ENCODE peak calls at places on chromosomes 13 and 19, in nine cellular contexts. Z is left ventricle myocardium inferior; C is ovary; T is SK-N-SH; O is CD4-positive, alpha-beta memory T cell; N is testis; V is caudate nucleus; P is ascending aorta; A is CD4-positive, CD25-positive, alpha-beta regulatory T cell. M is an unnamed sample.

GRCh38 chr19:47267350-47267759 is 7.3 kb upstream of the INAFM1 start:
- DNase-seq in Z (no peak), C (no peak), T (no peak), O (no peak), N (no peak), V (peak), P (no peak), A (no peak), M (no peak)

GRCh38 chr19:15249912-15250634 is 17.8 kb upstream of the EPHX3 start:
- DNase-seq in Z (peak), C (peak), T (no peak), O (no peak), N (peak), V (no peak), P (no peak), A (no peak), M (no peak)

GRCh38 chr19:8695911-8696310 is 2.7 kb downstream of the ACTL9 start:
- DNase-seq in Z (no peak), C (no peak), T (no peak), O (no peak), N (no peak), V (no peak), P (no peak), A (no peak), M (no peak)

GRCh38 chr13:113805431-113806103 is 46.5 kb downstream of the TMEM255B start:
- DNase-seq in Z (peak), C (no peak), T (no peak), O (no peak), N (no peak), V (no peak), P (no peak), A (no peak), M (no peak)

GRCh38 chr13:106104281-106104901 is 431.1 kb downstream of the EFNB2 start:
- DNase-seq in Z (no peak), C (no peak), T (no peak), O (no peak), N (no peak), V (no peak), P (no peak), A (no peak), M (no peak)

GRCh38 chr19:35717665-35718344 is at the start of gene KMT2B:
- DNase-seq in Z (no peak), C (peak), T (peak), O (no peak), N (no peak), V (no peak), P (no peak), A (no peak), M (no peak)

GRCh38 chr19:48859711-48860572 is 8.5 kb downstream of the PLEKHA4 start:
- DNase-seq in Z (peak), C (no peak), T (peak), O (no peak), N (peak), V (no peak), P (no peak), A (no peak), M (no peak)

GRCh38 chr13:109785892-109786450 is 412 bp downstream of the IRS2 start:
- DNase-seq in Z (no peak), C (no peak), T (peak), O (no peak), N (peak), V (no peak), P (no peak), A (peak), M (no peak)

GRCh38 chr13:63041640-63042414 is 1626.2 kb upstream of the PCDH20 start:
- DNase-seq in Z (no peak), C (no peak), T (no peak), O (no peak), N (no peak), V (no peak), P (no peak), A (no peak), M (no peak)

GRCh38 chr13:35700661-35701060 is 224.2 kb upstream of the MAB21L1 start:
- DNase-seq in Z (no peak), C (no peak), T (no peak), O (no peak), N (no peak), V (no peak), P (no peak), A (no peak), M (no peak)

GRCh38 chr13:25874064-25874737 is 177.6 kb downstream of the SHISA2 start:
- DNase-seq in Z (no peak), C (no peak), T (no peak), O (no peak), N (no peak), V (no peak), P (no peak), A (no peak), M (no peak)

GRCh38 chr13:74134777-74135305 is 637 bp upstream of the KLF12 start:
- DNase-seq in Z (peak), C (peak), T (peak), O (peak), N (peak), V (peak), P (no peak), A (peak), M (no peak)

GRCh38 chr13:43239441-43239840 is 216.1 kb downstream of the DNAJC15 start:
- DNase-seq in Z (no peak), C (no peak), T (no peak), O (no peak), N (no peak), V (no peak), P (no peak), A (no peak), M (no peak)

GRCh38 chr19:47272448-47273312 is 2.0 kb upstream of the INAFM1 start:
- DNase-seq in Z (peak), C (no peak), T (no peak), O (no peak), N (peak), V (no peak), P (no peak), A (peak), M (no peak)

GRCh38 chr19:480016-480855 is 16.1 kb upstream of the MADCAM1 start:
- DNase-seq in Z (peak), C (peak), T (peak), O (peak), N (peak), V (peak), P (no peak), A (peak), M (no peak)

GRCh38 chr19:29630661-29631060 is 24.6 kb downstream of the POP4 start:
- DNase-seq in Z (no peak), C (no peak), T (peak), O (no peak), N (no peak), V (no peak), P (no peak), A (no peak), M (no peak)

GRCh38 chr13:77737583-77738200 is 40.2 kb downstream of the SLAIN1 start:
- DNase-seq in Z (no peak), C (no peak), T (no peak), O (no peak), N (no peak), V (no peak), P (no peak), A (no peak), M (no peak)

GRCh38 chr19:39223703-39224279 is 19.7 kb upstream of the SYCN start:
- DNase-seq in Z (no peak), C (no peak), T (no peak), O (peak), N (no peak), V (no peak), P (no peak), A (no peak), M (no peak)

GRCh38 chr13:49580980-49581680 is 4.2 kb downstream of the RCBTB1 start:
- DNase-seq in Z (no peak), C (no peak), T (no peak), O (no peak), N (no peak), V (no peak), P (no peak), A (no peak), M (no peak)

DNA sequence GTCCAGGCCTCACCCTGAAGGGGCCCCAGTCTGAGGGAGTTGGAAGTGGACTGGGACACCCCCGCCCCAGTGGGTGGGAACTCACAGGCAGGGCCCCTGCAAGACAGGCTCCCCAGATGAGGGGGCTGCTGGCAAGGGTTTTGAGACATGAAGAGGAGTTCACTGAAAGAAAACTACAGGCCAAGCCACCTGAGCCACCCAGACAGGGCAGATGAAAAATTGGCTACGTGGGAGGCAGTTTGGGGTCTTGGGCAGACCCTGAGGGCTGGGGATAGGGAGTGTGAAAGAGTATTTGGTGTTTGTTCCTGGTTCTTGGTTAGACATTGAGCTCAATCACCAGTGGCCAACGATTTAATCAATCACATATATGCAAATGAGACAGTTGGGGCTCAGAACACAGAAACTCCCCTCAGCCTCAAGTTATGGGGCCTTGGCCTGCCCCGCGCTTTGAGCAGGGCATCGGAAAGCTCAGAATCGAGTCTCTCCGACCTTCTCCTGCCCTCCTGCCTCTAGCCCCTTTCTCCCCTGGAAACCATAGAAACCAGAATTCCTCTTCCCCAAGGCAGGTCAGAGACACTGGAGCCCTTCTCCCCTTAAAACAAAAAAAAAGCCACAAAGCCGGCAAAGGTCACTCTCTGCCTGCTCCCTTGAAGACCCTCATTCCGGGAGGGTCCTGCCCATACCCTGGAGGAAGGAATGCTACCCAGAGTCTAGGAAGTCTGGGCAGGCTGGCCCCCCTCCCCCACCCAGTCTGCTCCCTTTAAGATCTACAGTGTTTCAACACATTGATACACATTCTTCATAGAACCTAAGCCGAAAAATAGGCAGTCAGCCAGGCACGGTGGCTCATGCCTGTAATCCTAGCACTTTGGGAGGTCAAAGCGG is 1.3 kb upstream of the ISYNA1 start:
- DNase-seq in Z (no peak), C (peak), T (no peak), O (no peak), N (peak), V (no peak), P (no peak), A (no peak), M (no peak)
- H3K27ac ChIP-seq in Z (peak), C (peak), T (no peak), O (no peak), N (peak), V (peak), P (peak), A (no peak), M (peak)

DNA sequence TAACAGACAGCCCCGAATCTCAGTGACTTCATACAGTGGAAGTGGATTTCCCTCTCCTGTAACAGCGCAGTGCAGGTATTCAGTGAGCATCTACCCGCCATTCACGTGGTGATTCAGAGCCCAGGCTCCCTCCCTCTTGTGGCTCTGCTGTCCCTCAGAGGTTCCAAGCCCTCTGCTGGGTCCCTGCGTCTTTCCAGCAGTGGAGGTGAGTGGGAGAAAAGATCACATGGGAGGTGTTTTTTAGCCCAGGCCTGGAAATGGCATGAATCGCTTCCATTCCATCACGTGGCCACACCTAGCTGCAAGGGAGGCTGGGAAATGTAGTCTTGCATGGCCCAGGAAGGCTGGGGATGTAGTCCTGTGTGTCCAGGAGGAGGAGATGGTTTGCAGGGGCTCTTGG is 61.4 kb downstream of the DPF1 start:
- DNase-seq in Z (no peak), C (no peak), T (no peak), O (no peak), N (no peak), V (no peak), P (no peak), A (no peak), M (no peak)
- H3K27ac ChIP-seq in Z (no peak), C (no peak), T (no peak), O (no peak), N (no peak), V (no peak), P (no peak), A (no peak), M (no peak)

DNA sequence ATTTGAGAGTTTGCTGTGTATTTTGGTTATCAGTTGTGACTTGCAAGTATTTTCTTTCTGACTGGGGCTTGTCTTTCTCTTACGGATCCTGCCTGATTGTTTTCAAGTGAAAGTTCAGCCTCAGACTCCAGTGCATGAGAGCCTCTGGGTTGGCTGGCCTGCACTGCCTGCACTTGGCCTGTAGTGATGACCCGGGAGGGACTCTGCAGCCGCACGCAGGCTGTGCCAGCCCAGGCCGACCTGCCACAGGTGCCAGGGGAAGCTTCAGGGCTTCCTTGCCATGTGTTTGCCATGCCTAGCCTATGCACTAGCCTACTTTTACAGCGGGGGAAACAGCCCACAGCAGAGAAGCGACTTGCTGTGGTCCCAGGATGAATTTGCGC is 77.0 kb downstream of the KDM4B start:
- DNase-seq in Z (no peak), C (no peak), T (no peak), O (no peak), N (no peak), V (no peak), P (no peak), A (no peak), M (no peak)
- H3K27ac ChIP-seq in Z (no peak), C (no peak), T (no peak), O (no peak), N (no peak), V (no peak), P (peak), A (no peak), M (peak)

DNA sequence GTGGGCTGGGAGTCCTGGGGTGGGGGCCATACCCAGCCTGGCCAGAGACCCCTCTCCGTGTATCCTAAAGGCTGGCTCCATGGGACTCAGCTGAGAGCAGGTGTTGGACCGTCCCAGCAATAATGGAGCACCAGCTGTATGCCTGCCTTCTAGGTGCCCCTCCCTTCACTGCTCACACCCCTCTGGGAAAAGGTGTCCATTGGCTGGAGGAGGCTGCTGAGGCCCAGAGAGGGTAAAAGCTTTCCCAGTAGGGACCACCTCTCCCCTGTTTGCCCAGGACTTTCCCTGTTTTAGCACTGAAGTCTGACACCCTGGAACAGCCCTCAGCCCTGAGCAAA is 3.3 kb upstream of the RAX2 start:
- DNase-seq in Z (no peak), C (no peak), T (no peak), O (no peak), N (no peak), V (no peak), P (no peak), A (no peak), M (no peak)
- H3K27ac ChIP-seq in Z (no peak), C (no peak), T (no peak), O (no peak), N (no peak), V (no peak), P (no peak), A (no peak), M (no peak)

DNA sequence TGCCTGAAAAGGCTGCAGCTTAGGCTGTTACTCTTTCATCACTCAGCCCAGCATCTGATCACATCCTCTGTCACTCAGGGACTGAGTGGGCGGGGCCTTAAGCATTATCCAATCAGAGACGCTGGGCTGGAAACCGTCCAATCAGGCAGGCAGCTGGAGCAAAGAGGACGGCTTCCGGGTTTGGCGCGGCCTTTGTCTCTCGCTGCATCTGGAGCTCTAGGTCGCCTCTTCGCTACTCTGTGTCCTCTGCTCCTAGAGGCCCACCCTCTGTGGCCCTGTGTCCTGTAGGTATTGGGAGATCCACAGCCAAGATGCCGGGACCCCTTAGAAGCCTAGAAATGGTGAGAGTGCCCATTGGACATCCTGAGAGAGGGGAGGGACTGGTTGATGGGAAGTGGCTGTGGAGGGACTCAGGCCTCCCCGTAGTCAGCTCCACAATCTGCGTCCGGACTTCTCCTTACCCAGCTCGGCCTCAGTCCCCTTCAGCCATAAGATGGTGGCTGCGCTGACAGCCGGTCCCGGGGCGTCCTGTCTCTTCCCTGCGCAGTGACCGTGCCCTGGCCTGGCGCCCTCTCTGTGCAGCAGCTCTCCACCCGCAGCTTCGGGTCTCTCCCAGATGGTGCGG is at the start of gene ZNF486:
- DNase-seq in Z (peak), C (peak), T (peak), O (peak), N (peak), V (peak), P (peak), A (peak), M (peak)
- H3K27ac ChIP-seq in Z (peak), C (peak), T (peak), O (peak), N (peak), V (no peak), P (peak), A (peak), M (peak)

GRCh38 chr19:55535579-55536350 is 1.2 kb downstream of the SBK2 start:
- DNase-seq in Z (no peak), C (no peak), T (no peak), O (no peak), N (no peak), V (no peak), P (no peak), A (no peak), M (no peak)
- H3K27ac ChIP-seq in Z (no peak), C (no peak), T (no peak), O (no peak), N (no peak), V (no peak), P (no peak), A (no peak), M (no peak)

DNA sequence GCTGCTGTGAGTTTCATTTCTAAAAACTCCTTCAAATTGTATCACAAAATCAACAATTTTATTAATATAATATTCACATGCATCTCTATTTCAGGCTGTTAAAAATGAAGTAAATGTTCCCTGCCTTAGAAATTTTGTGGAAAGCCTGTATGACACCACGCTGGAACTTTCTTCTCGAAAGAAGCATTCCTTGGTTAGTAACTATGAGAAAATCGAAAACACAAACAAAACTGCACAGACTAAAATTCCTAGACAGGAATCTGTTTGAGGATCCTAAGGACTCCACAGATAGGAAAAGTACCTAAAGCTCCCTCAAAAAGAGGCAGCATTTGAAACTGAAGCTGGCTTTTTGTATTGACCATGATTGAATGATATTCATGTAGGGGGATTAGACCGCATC is 103.4 kb downstream of the FRY start:
- DNase-seq in Z (no peak), C (no peak), T (no peak), O (no peak), N (no peak), V (no peak), P (no peak), A (no peak), M (no peak)
- H3K27ac ChIP-seq in Z (peak), C (no peak), T (no peak), O (no peak), N (peak), V (no peak), P (peak), A (no peak), M (peak)

GRCh38 chr19:43778651-43779050 is 2.1 kb downstream of the KCNN4 start:
- DNase-seq in Z (no peak), C (no peak), T (no peak), O (no peak), N (no peak), V (no peak), P (no peak), A (no peak), M (no peak)
- H3K27ac ChIP-seq in Z (no peak), C (no peak), T (no peak), O (peak), N (no peak), V (no peak), P (no peak), A (peak), M (peak)

GRCh38 chr13:20709782-20710181 is 6.3 kb downstream of the IL17D start:
- DNase-seq in Z (no peak), C (no peak), T (no peak), O (no peak), N (no peak), V (no peak), P (no peak), A (no peak), M (no peak)

GRCh38 chr13:20708216-20708615 is 4.7 kb downstream of the IL17D start:
- DNase-seq in Z (no peak), C (no peak), T (no peak), O (no peak), N (no peak), V (no peak), P (no peak), A (no peak), M (no peak)

GRCh38 chr13:20706661-20707060 is 3.2 kb downstream of the IL17D start:
- DNase-seq in Z (no peak), C (no peak), T (no peak), O (no peak), N (no peak), V (no peak), P (no peak), A (no peak), M (no peak)

GRCh38 chr13:20711301-20712044 is 8.0 kb downstream of the IL17D start:
- DNase-seq in Z (no peak), C (no peak), T (no peak), O (no peak), N (no peak), V (no peak), P (no peak), A (no peak), M (no peak)

GRCh38 chr13:20709369-20709768 is 5.9 kb downstream of the IL17D start:
- DNase-seq in Z (no peak), C (no peak), T (no peak), O (no peak), N (no peak), V (no peak), P (no peak), A (no peak), M (no peak)
- H3K27ac ChIP-seq in Z (peak), C (no peak), T (no peak), O (no peak), N (no peak), V (peak), P (peak), A (no peak), M (no peak)

GRCh38 chr19:45442927-45443461 is 19.3 kb upstream of the ERCC1 start:
- DNase-seq in Z (peak), C (no peak), T (peak), O (peak), N (peak), V (no peak), P (peak), A (peak), M (no peak)
- H3K27ac ChIP-seq in Z (peak), C (peak), T (no peak), O (peak), N (peak), V (peak), P (peak), A (peak), M (peak)